ENCODE peak calls at places on chromosomes 7 and 10, in nine cellular contexts. One of them, this sample, is unnamed.

GRCh38 chr7:144137501-144137900 is 14.5 kb downstream of the OR2A14 start:
- DNase-seq in NCI-H774: no peak
- DNase-seq in amygdala: no peak
- DNase-seq in activated CD4-positive, alpha-beta T cell treated with anti-CD3 and anti-CD28 coated beads, Interleukin-2, amount 50 U/mL, for 24 hours: no peak
- DNase-seq in EH: no peak
- DNase-seq in astrocyte of the spinal cord: no peak
- DNase-seq in SIG-M5: no peak
- DNase-seq in AG04449: no peak
- DNase-seq in effector CD4-positive, alpha-beta T cell: no peak
- DNase-seq in this sample: no peak

GRCh38 chr10:21926949-21927348 is 76.6 kb downstream of the DNAJC1 start:
- DNase-seq in NCI-H774: no peak
- DNase-seq in amygdala: no peak
- DNase-seq in activated CD4-positive, alpha-beta T cell treated with anti-CD3 and anti-CD28 coated beads, Interleukin-2, amount 50 U/mL, for 24 hours: no peak
- DNase-seq in EH: peak; percentile 96
- DNase-seq in astrocyte of the spinal cord: peak; percentile 92
- DNase-seq in SIG-M5: no peak
- DNase-seq in AG04449: peak; percentile 89
- DNase-seq in effector CD4-positive, alpha-beta T cell: no peak
- DNase-seq in this sample: no peak

GRCh38 chr7:135147899-135148721 is at the start of gene TMEM140:
- DNase-seq in NCI-H774: peak; percentile 34
- DNase-seq in amygdala: no peak
- DNase-seq in activated CD4-positive, alpha-beta T cell treated with anti-CD3 and anti-CD28 coated beads, Interleukin-2, amount 50 U/mL, for 24 hours: no peak
- DNase-seq in EH: peak; percentile 70
- DNase-seq in astrocyte of the spinal cord: peak; percentile 54
- DNase-seq in SIG-M5: no peak
- DNase-seq in AG04449: no peak
- DNase-seq in effector CD4-positive, alpha-beta T cell: peak; percentile 45
- DNase-seq in this sample: no peak

GRCh38 chr10:80457554-80458262 is 3.6 kb downstream of the TSPAN14 start:
- DNase-seq in NCI-H774: no peak
- DNase-seq in amygdala: no peak
- DNase-seq in activated CD4-positive, alpha-beta T cell treated with anti-CD3 and anti-CD28 coated beads, Interleukin-2, amount 50 U/mL, for 24 hours: no peak
- DNase-seq in EH: no peak
- DNase-seq in astrocyte of the spinal cord: no peak
- DNase-seq in SIG-M5: no peak
- DNase-seq in AG04449: no peak
- DNase-seq in effector CD4-positive, alpha-beta T cell: no peak
- DNase-seq in this sample: no peak

GRCh38 chr10:132836248-132836831 is 50.4 kb upstream of the NKX6-2 start:
- DNase-seq in NCI-H774: no peak
- DNase-seq in amygdala: no peak
- DNase-seq in activated CD4-positive, alpha-beta T cell treated with anti-CD3 and anti-CD28 coated beads, Interleukin-2, amount 50 U/mL, for 24 hours: no peak
- DNase-seq in EH: peak; percentile 11
- DNase-seq in astrocyte of the spinal cord: no peak
- DNase-seq in SIG-M5: no peak
- DNase-seq in AG04449: no peak
- DNase-seq in effector CD4-positive, alpha-beta T cell: no peak
- DNase-seq in this sample: no peak

GRCh38 chr10:97292862-97293198 is 393 bp upstream of the ARHGAP19 start:
- DNase-seq in NCI-H774: no peak
- DNase-seq in amygdala: no peak
- DNase-seq in activated CD4-positive, alpha-beta T cell treated with anti-CD3 and anti-CD28 coated beads, Interleukin-2, amount 50 U/mL, for 24 hours: no peak
- DNase-seq in EH: no peak
- DNase-seq in astrocyte of the spinal cord: no peak
- DNase-seq in SIG-M5: no peak
- DNase-seq in AG04449: no peak
- DNase-seq in effector CD4-positive, alpha-beta T cell: no peak
- DNase-seq in this sample: no peak

GRCh38 chr10:11468126-11468742 is 143.2 kb downstream of the USP6NL start:
- DNase-seq in NCI-H774: no peak
- DNase-seq in amygdala: no peak
- DNase-seq in activated CD4-positive, alpha-beta T cell treated with anti-CD3 and anti-CD28 coated beads, Interleukin-2, amount 50 U/mL, for 24 hours: no peak
- DNase-seq in EH: no peak
- DNase-seq in astrocyte of the spinal cord: peak; percentile 47
- DNase-seq in SIG-M5: no peak
- DNase-seq in AG04449: no peak
- DNase-seq in effector CD4-positive, alpha-beta T cell: no peak
- DNase-seq in this sample: no peak

GRCh38 chr7:6530626-6531491 is 20.4 kb downstream of the GRID2IP start:
- DNase-seq in NCI-H774: no peak
- DNase-seq in amygdala: no peak
- DNase-seq in activated CD4-positive, alpha-beta T cell treated with anti-CD3 and anti-CD28 coated beads, Interleukin-2, amount 50 U/mL, for 24 hours: no peak
- DNase-seq in EH: no peak
- DNase-seq in astrocyte of the spinal cord: no peak
- DNase-seq in SIG-M5: no peak
- DNase-seq in AG04449: no peak
- DNase-seq in effector CD4-positive, alpha-beta T cell: peak; percentile 30
- DNase-seq in this sample: no peak

GRCh38 chr10:132503581-132504421 is 33.8 kb upstream of the INPP5A start:
- DNase-seq in NCI-H774: no peak
- DNase-seq in amygdala: no peak
- DNase-seq in activated CD4-positive, alpha-beta T cell treated with anti-CD3 and anti-CD28 coated beads, Interleukin-2, amount 50 U/mL, for 24 hours: no peak
- DNase-seq in EH: no peak
- DNase-seq in astrocyte of the spinal cord: no peak
- DNase-seq in SIG-M5: no peak
- DNase-seq in AG04449: no peak
- DNase-seq in effector CD4-positive, alpha-beta T cell: no peak
- DNase-seq in this sample: no peak

GRCh38 chr7:33726582-33726981 is 178.8 kb upstream of the BMPER start:
- DNase-seq in NCI-H774: no peak
- DNase-seq in amygdala: no peak
- DNase-seq in activated CD4-positive, alpha-beta T cell treated with anti-CD3 and anti-CD28 coated beads, Interleukin-2, amount 50 U/mL, for 24 hours: no peak
- DNase-seq in EH: no peak
- DNase-seq in astrocyte of the spinal cord: no peak
- DNase-seq in SIG-M5: no peak
- DNase-seq in AG04449: no peak
- DNase-seq in effector CD4-positive, alpha-beta T cell: no peak
- DNase-seq in this sample: no peak

GRCh38 chr10:33939892-33940291 is 605.4 kb upstream of the NRP1 start:
- DNase-seq in NCI-H774: no peak
- DNase-seq in amygdala: no peak
- DNase-seq in activated CD4-positive, alpha-beta T cell treated with anti-CD3 and anti-CD28 coated beads, Interleukin-2, amount 50 U/mL, for 24 hours: no peak
- DNase-seq in EH: no peak
- DNase-seq in astrocyte of the spinal cord: no peak
- DNase-seq in SIG-M5: no peak
- DNase-seq in AG04449: no peak
- DNase-seq in effector CD4-positive, alpha-beta T cell: no peak
- DNase-seq in this sample: no peak

This sample was measured in thoracic aorta.